ENCODE peak calls at places on chromosomes 11 and 22, in four cellular contexts. V is activated T-helper 1 cell treated with anti-CD3 and anti-CD28 coated beads, Interleukin-12 subunit alpha, Interleukin-12 subunit beta, Interleukin-2, Interleukin-4 antibody, amounts not matched to agents 30 ng/mL and 10 ng/mL and 1 ng/mL, durations not matched to agents 14 hours and 24 hours and 36 hours; U is activated T-cell treated with anti-CD3 and anti-CD28 coated beads, Interleukin-2, amount 50 U/mL, for 24 hours; C is pancreas. Q is an unnamed sample.

GRCh38 chr11:122717264-122717867 is 61.8 kb downstream of the UBASH3B start:
- DNase-seq in V (peak; percentile 12), C (no peak), U (peak; percentile 51), Q (peak; percentile 69)

GRCh38 chr11:67072295-67072694 is 15.6 kb downstream of the RHOD start:
- DNase-seq in U (no peak), C (no peak), V (no peak), Q (no peak)

GRCh38 chr11:120660024-120660565 is 148.5 kb downstream of the GRIK4 start:
- DNase-seq in C (no peak), U (peak; percentile 32), V (no peak), Q (peak; percentile 21)

GRCh38 chr11:18012906-18013781 is at the start of gene SERGEF:
- DNase-seq in C (peak; percentile 96), V (peak; percentile 92), U (peak; percentile 94), Q (peak; percentile 81)

GRCh38 chr22:22893077-22893805 is 5.6 kb downstream of the IGLL5 start:
- DNase-seq in C (no peak), U (peak; percentile 9), V (no peak), Q (no peak)

GRCh38 chr22:36180038-36180880 is 19.7 kb upstream of the APOL3 start:
- DNase-seq in C (peak; percentile 70), U (peak; percentile 90), V (peak; percentile 62), Q (peak; percentile 31)

GRCh38 chr11:27497284-27497866 is 9.2 kb downstream of the LIN7C start:
- DNase-seq in C (no peak), U (no peak), V (no peak), Q (no peak)

GRCh38 chr22:44520695-44521094 is 22.7 kb upstream of the RTL6 start:
- DNase-seq in C (no peak), V (no peak), U (no peak), Q (no peak)

GRCh38 chr22:41831383-41831782 is 1.5 kb upstream of the SREBF2 start:
- DNase-seq in U (no peak), V (no peak), C (no peak), Q (no peak)

GRCh38 chr22:46613606-46613997 is 6.6 kb upstream of the GRAMD4 start:
- DNase-seq in C (no peak), U (no peak), V (no peak), Q (no peak)

GRCh38 chr22:48658871-48659270 is 1168.8 kb downstream of the BRD1 start:
- DNase-seq in U (no peak), V (no peak), C (no peak), Q (no peak)

GRCh38 chr11:58394195-58394594 is 12.5 kb downstream of the OR5B3 start:
- DNase-seq in U (no peak), V (no peak), C (no peak), Q (no peak)

GRCh38 chr11:77619576-77620198 is 17.9 kb downstream of the CLNS1A start:
- DNase-seq in C (no peak), U (no peak), V (peak; percentile 5), Q (peak; percentile 41)

GRCh38 chr11:114846040-114846791 is 167.9 kb downstream of the NXPE2 start:
- DNase-seq in U (no peak), V (no peak), C (no peak), Q (no peak)

GRCh38 chr11:117796456-117797428 is at the start of gene DSCAML1:
- DNase-seq in C (no peak), U (peak; percentile 66), V (peak; percentile 24), Q (no peak)

GRCh38 chr22:43978558-43978957 is 23.3 kb downstream of the SAMM50 start:
- DNase-seq in V (no peak), U (no peak), C (peak; percentile 67), Q (no peak)

GRCh38 chr11:111939836-111940604 is 2.9 kb downstream of the DIXDC1 start:
- DNase-seq in V (no peak), U (no peak), C (no peak), Q (no peak)

GRCh38 chr22:25627271-25627848 is 62.9 kb downstream of the GRK3 start:
- DNase-seq in C (no peak), U (no peak), V (no peak), Q (peak; percentile 55)

GRCh38 chr11:83573097-83573496 is 286.9 kb upstream of the CCDC90B start:
- DNase-seq in U (no peak), C (no peak), V (no peak), Q (no peak)

GRCh38 chr22:42719656-42720262 is 911 bp downstream of the A4GALT start:
- DNase-seq in C (no peak), V (no peak), U (no peak), Q (no peak)

GRCh38 chr11:117428186-117428855 is 100.7 kb downstream of the CEP164 start:
- DNase-seq in U (no peak), V (no peak), C (no peak), Q (no peak)

GRCh38 chr11:73795925-73796632 is 8.4 kb downstream of the MRPL48 start:
- DNase-seq in U (no peak), C (peak; percentile 42), V (no peak), Q (no peak)

GRCh38 chr11:68615657-68616056 is 68.7 kb upstream of the GAL start:
- DNase-seq in U (no peak), V (no peak), C (no peak), Q (no peak)

GRCh38 chr11:23789938-23790371 is 706.9 kb upstream of the LUZP2 start:
- DNase-seq in U (no peak), C (no peak), V (no peak), Q (no peak)

GRCh38 chr11:13674799-13675509 is 6.5 kb downstream of the FAR1 start:
- DNase-seq in V (no peak), U (no peak), C (no peak), Q (peak; percentile 89)

GRCh38 chr22:45731798-45732495 is 60.3 kb downstream of the ATXN10 start:
- DNase-seq in V (no peak), U (no peak), C (no peak), Q (no peak)

GRCh38 chr22:46367707-46368191 is 32.2 kb downstream of the TRMU start:
- DNase-seq in C (peak; percentile 70), V (peak; percentile 53), U (peak; percentile 82), Q (peak; percentile 47)

GRCh38 chr22:20526628-20527355 is 19.4 kb downstream of the MED15 start:
- DNase-seq in V (no peak), C (no peak), U (no peak), Q (no peak)

GRCh38 chr11:62125316-62125715 is 1.5 kb downstream of the INCENP start:
- DNase-seq in V (no peak), C (no peak), U (no peak), Q (no peak)

GRCh38 chr11:111384494-111384893 is 5.4 kb upstream of the POU2AF1 start:
- DNase-seq in U (no peak), V (no peak), C (no peak), Q (no peak)

GRCh38 chr11:125999234-125999880 is 53.5 kb downstream of the VSIG10L2 start:
- DNase-seq in V (no peak), C (no peak), U (no peak), Q (no peak)

GRCh38 chr11:70206977-70207376 is 3.9 kb downstream of the FADD start:
- DNase-seq in V (no peak), U (no peak), C (no peak), Q (no peak)

GRCh38 chr11:64267207-64267945 is 16.0 kb downstream of the PLCB3 start:
- DNase-seq in U (no peak), V (no peak), C (no peak), Q (no peak)

GRCh38 chr11:130472434-130472961 is 24.1 kb downstream of the ADAMTS15 start:
- DNase-seq in U (no peak), C (no peak), V (no peak), Q (no peak)

GRCh38 chr22:36743011-36743410 is 32.9 kb downstream of the IFT27 start:
- DNase-seq in V (no peak), U (no peak), C (no peak), Q (no peak)

Q was measured in HL-60.